ENCODE peak calls at places on chromosomes 13 and 19, in seven cellular contexts. E, N, D, W, C, G and Q are unnamed samples.

GRCh38 chr19:50607874-50608785 is 31.6 kb downstream of the SYT3 start:
- DNase-seq in G (peak), C (peak), W (peak), N (peak), E (peak), D (peak), Q (peak)

GRCh38 chr13:60047943-60048342 is 115.8 kb downstream of the DIAPH3 start:
- DNase-seq in G (no peak), W (no peak), C (no peak), D (no peak), E (no peak), N (no peak), Q (peak)

GRCh38 chr13:111486331-111486730 is 165.9 kb downstream of the TEX29 start:
- DNase-seq in E (no peak), D (no peak), W (no peak), C (no peak), G (no peak), N (no peak), Q (no peak)

GRCh38 chr13:112668924-112669323 is 20.9 kb upstream of the ATP11A start:
- DNase-seq in D (no peak), C (no peak), E (peak), W (no peak), N (no peak), G (no peak), Q (no peak)

GRCh38 chr13:46378411-46378810 is 8.6 kb downstream of the RUBCNL start:
- DNase-seq in W (no peak), E (no peak), C (no peak), D (no peak), G (no peak), N (no peak), Q (no peak)

GRCh38 chr13:87821512-87821911 is 150.3 kb downstream of the SLITRK5 start:
- DNase-seq in N (no peak), D (no peak), W (no peak), G (no peak), C (no peak), E (no peak), Q (no peak)

GRCh38 chr13:79988573-79988972 is 352.4 kb downstream of the SPRY2 start:
- DNase-seq in G (no peak), W (peak), C (no peak), E (peak), N (no peak), D (no peak), Q (no peak)

GRCh38 chr13:21637296-21637695 is 33.3 kb upstream of the MICU2 start:
- DNase-seq in N (no peak), E (peak), G (no peak), C (no peak), D (peak), W (peak), Q (peak)

GRCh38 chr19:48735031-48735615 is 5.3 kb downstream of the RASIP1 start:
- DNase-seq in C (no peak), G (no peak), D (no peak), W (peak), E (no peak), N (no peak), Q (no peak)

GRCh38 chr19:32692727-32693061 is 1.1 kb downstream of the NUDT19 start:
- DNase-seq in C (no peak), D (no peak), G (no peak), E (no peak), W (no peak), N (no peak), Q (no peak)
- TF ChIP-seq POLR2A in C (no peak), D (no peak), G (no peak), E (no peak), W (no peak), N (no peak), Q (no peak)

GRCh38 chr19:52336117-52336811 is at the start of gene ZNF610:
- DNase-seq in G (peak), N (peak), D (no peak), C (peak), W (peak), E (peak), Q (peak)
- TF ChIP-seq POLR2A in G (no peak), N (peak), D (no peak), C (peak), W (peak), E (no peak), Q (no peak)

GRCh38 chr13:97432232-97432916 is 1.6 kb upstream of the RAP2A start:
- DNase-seq in N (no peak), W (no peak), C (no peak), D (no peak), E (no peak), G (no peak), Q (no peak)
- TF ChIP-seq POLR2A in N (no peak), W (no peak), C (no peak), D (no peak), E (no peak), G (peak), Q (peak)

GRCh38 chr19:660793-661426 is 2.1 kb downstream of the RNF126 start:
- DNase-seq in C (no peak), D (no peak), G (peak), W (peak), N (no peak), E (peak), Q (no peak)

GRCh38 chr19:662962-663681 is at the start of gene RNF126:
- DNase-seq in N (peak), G (peak), C (peak), E (peak), D (peak), W (peak), Q (peak)

GRCh38 chr19:662207-662961 is 630 bp downstream of the RNF126 start:
- DNase-seq in D (peak), C (no peak), W (peak), G (peak), E (peak), N (no peak), Q (no peak)

GRCh38 chr19:663682-664117 is 686 bp upstream of the RNF126 start:
- DNase-seq in N (no peak), D (no peak), C (no peak), E (no peak), W (no peak), G (no peak), Q (no peak)

GRCh38 chr19:661427-662196 is 1.4 kb downstream of the RNF126 start:
- DNase-seq in N (no peak), C (no peak), D (peak), W (peak), G (no peak), E (peak), Q (no peak)
- TF ChIP-seq POLR2A in N (no peak), C (no peak), D (no peak), W (no peak), G (no peak), E (no peak), Q (no peak)

GRCh38 chr19:11887618-11888531 is at the start of gene ZNF69:
- DNase-seq in N (peak), W (peak), E (peak), G (peak), D (peak), C (peak), Q (peak)
- TF ChIP-seq POLR2A in N (peak), W (peak), E (peak), G (peak), D (peak), C (peak), Q (peak)

GRCh38 chr19:20238025-20238623 is 71.1 kb downstream of the ZNF486 start:
- DNase-seq in W (peak), N (peak), C (peak), D (peak), G (peak), E (peak), Q (peak)
- TF ChIP-seq POLR2A in W (no peak), N (no peak), C (no peak), D (peak), G (no peak), E (no peak), Q (no peak)